ENCODE peak calls at places on chromosomes 3 and 15, in seven cellular contexts. T is activated naive CD8-positive, alpha-beta T cell treated with anti-CD3 and anti-CD28 coated beads, Interleukin-2, amount 50 U/mL, for 16 hours; W is A549; J is activated T-cell treated with anti-CD3 and anti-CD28 coated beads, Interleukin-2, amount 50 U/mL, for 24 hours; Q is fibroblast of mammary gland; I is stimulated activated CD8-positive, alpha-beta memory T cell treated with anti-CD3 and anti-CD28 coated beads, Interleukin-2, amount 100 ng/mL, for 48 hours; A is upper lobe of right lung. F is an unnamed sample.
A peak's percentile ranks its signal among the peaks of the same experiment; 100 is the strongest.

GRCh38 chr15:67193223-67194009 is 61.0 kb downstream of the AAGAB start:
- DNase-seq in W (no peak), I (no peak), Q (peak; percentile 62), T (no peak), A (no peak), J (no peak), F (no peak)

GRCh38 chr15:40232625-40233070 is 6.2 kb upstream of the PAK6 start:
- DNase-seq in T (no peak), Q (peak; percentile 14), W (no peak), A (no peak), J (no peak), I (no peak), F (no peak)

GRCh38 chr3:99884484-99884883 is 66.8 kb downstream of the CMSS1 start:
- DNase-seq in A (no peak), W (no peak), T (no peak), I (no peak), J (no peak), Q (no peak), F (no peak)

GRCh38 chr3:30124435-30125390 is 481.7 kb upstream of the TGFBR2 start:
- DNase-seq in J (no peak), W (no peak), T (no peak), A (no peak), Q (peak; percentile 28), I (no peak), F (no peak)

GRCh38 chr15:66740802-66741201 is 38.8 kb downstream of the SMAD6 start:
- DNase-seq in T (no peak), J (no peak), Q (peak; percentile 53), I (no peak), W (no peak), A (peak; percentile 59), F (no peak)

GRCh38 chr3:148208975-148209374 is 488.7 kb upstream of the AGTR1 start:
- DNase-seq in T (no peak), I (no peak), Q (no peak), A (no peak), W (no peak), J (no peak), F (no peak)

GRCh38 chr3:122183521-122183892 is at the start of gene CASR:
- DNase-seq in J (no peak), I (no peak), A (peak; percentile 70), Q (no peak), T (no peak), W (peak; percentile 5), F (no peak)

GRCh38 chr15:73800662-73801345 is 47.7 kb upstream of the INSYN1 start:
- DNase-seq in T (no peak), I (no peak), A (no peak), W (peak; percentile 55), Q (peak; percentile 83), J (no peak), F (peak; percentile 69)

GRCh38 chr3:114718897-114719208 is 425.0 kb downstream of the TIGIT start:
- DNase-seq in T (no peak), W (no peak), J (no peak), Q (no peak), A (no peak), I (no peak), F (no peak)

GRCh38 chr3:185423178-185423577 is 60.2 kb downstream of the MAP3K13 start:
- DNase-seq in I (no peak), J (no peak), A (no peak), W (peak; percentile 36), T (no peak), Q (peak; percentile 32), F (no peak)

GRCh38 chr3:161560006-161560637 is 63.5 kb downstream of the OTOL1 start:
- DNase-seq in T (no peak), W (peak; percentile 59), Q (peak; percentile 72), I (no peak), A (no peak), J (no peak), F (peak; percentile 50)

GRCh38 chr3:53161820-53162671 is 1.0 kb downstream of the PRKCD start:
- DNase-seq in I (peak; percentile 20), J (peak; percentile 67), T (peak; percentile 17), Q (peak; percentile 21), A (peak; percentile 76), W (peak; percentile 16), F (no peak)

GRCh38 chr15:61871926-61872522 is 188.2 kb downstream of the VPS13C start:
- DNase-seq in W (peak; percentile 32), I (no peak), Q (peak; percentile 49), J (no peak), T (no peak), A (no peak), F (no peak)

GRCh38 chr15:33215941-33216872 is 21.7 kb upstream of the FMN1 start:
- DNase-seq in T (no peak), I (no peak), J (no peak), W (peak; percentile 53), A (no peak), Q (peak; percentile 41), F (no peak)

GRCh38 chr3:60240558-60240957 is 1010.7 kb downstream of the FHIT start:
- DNase-seq in Q (no peak), A (no peak), I (no peak), T (no peak), J (no peak), W (no peak), F (no peak)

GRCh38 chr3:138230525-138230924 is 43.4 kb downstream of the ARMC8 start:
- DNase-seq in A (no peak), W (no peak), J (no peak), Q (peak; percentile 25), I (no peak), T (no peak), F (no peak)

GRCh38 chr15:29259233-29259632 is 10.4 kb downstream of the NSMCE3 start:
- DNase-seq in A (no peak), T (no peak), J (no peak), I (no peak), W (no peak), Q (no peak), F (no peak)

GRCh38 chr3:7195934-7196333 is 335.0 kb downstream of the GRM7 start:
- DNase-seq in A (no peak), J (no peak), Q (no peak), T (no peak), W (no peak), I (no peak), F (no peak)